ENCODE peak calls at places on chromosomes 3 and 15, in four cellular contexts. U is neural crest cell, E is BJ, L is nephron progenitor cell. T is an unnamed sample.

GRCh38 chr15:27694506-27695077 is 404.5 kb downstream of the OCA2 start:
- DNase-seq in E (no peak), U (no peak), L (no peak), T (no peak)

GRCh38 chr3:80994085-80994665 is 767.3 kb downstream of the GBE1 start:
- DNase-seq in E (no peak), L (no peak), U (no peak), T (no peak)

GRCh38 chr3:1717524-1717923 is 381.1 kb upstream of the CNTN4 start:
- DNase-seq in U (no peak), L (no peak), E (no peak), T (no peak)

GRCh38 chr15:100988874-100989273 is 69.7 kb downstream of the LRRK1 start:
- DNase-seq in U (no peak), E (no peak), L (no peak), T (no peak)

GRCh38 chr3:180250172-180250571 is 213.4 kb upstream of the PEX5L start:
- DNase-seq in E (no peak), L (no peak), U (no peak), T (no peak)

GRCh38 chr3:181998828-181999227 is 287.1 kb downstream of the SOX2 start:
- DNase-seq in U (no peak), E (no peak), L (no peak), T (no peak)

GRCh38 chr3:10549617-10550228 is 44.3 kb upstream of the ATP2B2 start:
- DNase-seq in E (no peak), U (no peak), L (no peak), T (no peak)

GRCh38 chr15:75663931-75664421 is 16.3 kb downstream of the SNX33 start:
- DNase-seq in L (no peak), E (no peak), U (no peak), T (peak; percentile 81)

GRCh38 chr3:66128623-66129022 is 89.9 kb upstream of the MAGI1 start:
- DNase-seq in L (no peak), E (no peak), U (no peak), T (no peak)

GRCh38 chr3:29972594-29972993 is 633.8 kb upstream of the TGFBR2 start:
- DNase-seq in L (no peak), U (no peak), E (peak; percentile 66), T (no peak)

GRCh38 chr3:141368062-141368924 is at the start of gene ZBTB38:
- DNase-seq in E (peak; percentile 81), L (peak; percentile 75), U (peak; percentile 71), T (peak; percentile 85)

GRCh38 chr15:70833897-70834765 is 19.8 kb downstream of the LARP6 start:
- DNase-seq in E (no peak), U (no peak), L (no peak), T (peak; percentile 90)

GRCh38 chr15:92938387-92938786 is 38.3 kb downstream of the CHD2 start:
- DNase-seq in U (no peak), E (no peak), L (no peak), T (no peak)
- TF ChIP-seq CTCF in U (peak; percentile 58), E (peak; percentile 24), L (peak; percentile 32), T (no peak)

GRCh38 chr3:63593779-63594178 is 58.7 kb upstream of the SNTN start:
- DNase-seq in U (no peak), E (no peak), L (no peak), T (no peak)

GRCh38 chr3:63582943-63583500 is 69.5 kb upstream of the SNTN start:
- DNase-seq in E (no peak), U (no peak), L (no peak), T (no peak)

GRCh38 chr3:63585927-63586326 is 66.5 kb upstream of the SNTN start:
- DNase-seq in U (no peak), E (no peak), L (no peak), T (no peak)

DNA sequence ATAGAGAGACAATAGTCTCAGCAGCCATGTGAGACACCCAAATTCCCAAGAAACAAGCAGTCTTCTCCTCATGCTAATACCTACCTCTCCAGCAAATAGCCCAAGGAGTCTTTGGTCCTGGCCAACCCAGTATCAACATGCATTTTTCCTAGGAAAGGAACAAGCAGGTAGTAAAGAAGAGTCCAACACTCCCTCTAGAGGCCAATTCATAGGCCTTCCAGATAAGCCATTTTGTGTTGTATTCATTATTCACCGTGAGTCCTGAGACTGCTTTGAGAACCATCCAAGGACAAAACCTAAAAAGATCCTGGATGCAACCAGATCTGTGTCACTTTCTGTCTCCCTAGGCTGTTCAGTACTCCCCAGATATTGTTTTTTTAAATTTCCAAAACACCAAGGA is 63.6 kb upstream of the SNTN start:
- DNase-seq in U (no peak), L (no peak), E (no peak), T (no peak)
- TF ChIP-seq CTCF in U (peak; percentile 26), L (no peak), E (no peak), T (no peak)

DNA sequence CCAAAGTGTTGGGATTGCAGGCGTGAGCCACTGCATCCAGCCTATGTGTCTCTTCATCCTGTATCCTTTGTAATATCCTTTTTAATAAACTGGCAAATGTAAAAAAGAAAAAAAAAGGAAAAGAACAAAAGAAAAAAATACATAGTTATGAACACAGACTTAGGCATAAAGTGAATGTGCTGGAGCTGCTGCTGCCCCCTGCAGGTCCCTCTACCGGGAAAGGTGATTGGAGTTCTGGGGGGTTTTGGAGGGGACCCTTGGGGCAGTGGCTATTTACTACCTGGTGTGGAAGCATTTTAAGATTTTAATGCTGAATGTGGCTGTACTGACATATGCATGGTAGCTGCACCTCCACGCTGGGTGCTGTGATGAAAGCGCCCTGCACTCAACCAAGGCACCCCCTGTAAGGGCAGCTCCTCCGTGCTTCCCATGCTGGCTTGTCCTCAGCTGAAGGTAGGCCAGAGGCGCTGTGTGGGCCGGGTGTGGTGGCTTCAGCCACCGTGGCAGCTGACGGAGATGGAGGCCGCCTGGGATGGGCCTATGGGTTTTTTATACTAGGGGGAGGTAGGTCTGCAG is 49.9 kb downstream of the RPLP1 start:
- DNase-seq in E (no peak), L (no peak), U (no peak), T (peak; percentile 57)
- TF ChIP-seq CTCF in E (peak; percentile 21), L (no peak), U (peak; percentile 25), T (peak; percentile 31)

GRCh38 chr3:143121240-143122088 is 1.9 kb downstream of the CHST2 start:
- DNase-seq in L (peak; percentile 64), U (peak; percentile 47), E (peak; percentile 11), T (peak; percentile 60)
- TF ChIP-seq CTCF in L (peak; percentile 41), U (peak; percentile 27), E (peak; percentile 87), T (peak; percentile 53)

GRCh38 chr3:58074126-58074715 is 66.0 kb downstream of the FLNB start:
- DNase-seq in E (no peak), L (no peak), U (no peak), T (no peak)

GRCh38 chr3:58072046-58072445 is 63.8 kb downstream of the FLNB start:
- DNase-seq in E (no peak), L (no peak), U (no peak), T (no peak)

GRCh38 chr3:58073315-58074125 is 65.3 kb downstream of the FLNB start:
- DNase-seq in U (no peak), E (no peak), L (no peak), T (no peak)

GRCh38 chr3:58068126-58068809 is 60.0 kb downstream of the FLNB start:
- DNase-seq in E (no peak), L (no peak), U (no peak), T (no peak)

DNA sequence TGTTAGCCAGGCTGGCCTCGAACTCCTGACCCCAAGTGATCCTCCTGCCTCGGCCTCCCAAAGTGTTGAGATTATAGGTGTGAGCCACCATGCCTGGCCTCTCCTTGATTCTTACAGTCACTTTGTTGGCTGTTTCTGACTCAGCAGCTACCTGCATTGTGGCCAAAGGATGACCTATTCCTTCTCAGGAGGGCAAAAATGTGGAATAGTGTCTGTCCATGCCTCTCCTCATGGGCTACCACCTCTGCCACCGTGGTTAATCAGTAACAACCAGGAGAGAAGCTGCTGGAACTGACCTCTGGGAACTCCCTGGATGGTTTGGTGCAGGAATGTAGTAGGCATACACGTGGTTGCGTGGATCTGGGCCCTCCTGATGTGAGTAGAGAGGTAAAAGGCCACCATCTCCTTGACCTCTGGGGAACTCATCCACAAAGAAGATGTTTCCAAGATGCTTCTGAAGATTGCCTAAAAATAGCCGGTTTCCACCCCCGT is 63.3 kb downstream of the FLNB start:
- DNase-seq in U (no peak), L (no peak), E (no peak), T (no peak)
- TF ChIP-seq CTCF in U (no peak), L (no peak), E (no peak), T (no peak)

GRCh38 chr15:72809329-72809728 is 25.8 kb upstream of the ADPGK start:
- DNase-seq in U (no peak), L (no peak), E (no peak), T (no peak)
- TF ChIP-seq CTCF in U (no peak), L (no peak), E (no peak), T (no peak)

DNA sequence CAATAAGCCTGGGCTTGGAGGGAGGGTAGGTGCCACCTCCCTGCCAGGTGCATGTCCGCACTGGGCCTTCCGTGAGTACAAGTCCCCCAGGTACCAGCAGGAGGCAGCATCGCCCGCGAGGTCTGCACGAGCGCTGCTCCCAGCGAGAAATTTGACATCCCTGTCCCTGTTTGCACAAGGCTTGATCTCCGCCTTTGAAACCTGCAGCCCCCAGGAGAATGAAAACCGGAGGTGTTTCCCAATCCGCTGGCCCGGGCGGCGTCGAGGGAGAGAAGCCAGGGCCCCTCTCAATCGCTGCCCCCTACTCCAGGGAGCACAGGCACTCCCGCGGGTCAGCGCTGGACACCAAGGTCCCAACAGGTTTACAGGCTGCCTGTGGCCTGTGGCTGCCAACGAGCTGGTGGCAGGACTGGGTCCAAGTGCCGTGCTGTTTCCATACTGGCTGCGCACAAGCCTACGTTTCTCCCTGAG is 961 bp downstream of the HAPLN3 start:
- DNase-seq in E (no peak), L (peak; percentile 80), U (peak; percentile 57), T (peak; percentile 83)
- TF ChIP-seq CTCF in E (peak; percentile 57), L (peak; percentile 78), U (peak; percentile 79), T (peak; percentile 95)

GRCh38 chr15:74133071-74133702 is 2.8 kb downstream of the ISLR2 start:
- DNase-seq in U (no peak), E (no peak), L (peak; percentile 23), T (peak; percentile 79)

GRCh38 chr15:74136584-74137543 is 6.5 kb downstream of the ISLR2 start:
- DNase-seq in U (no peak), L (no peak), E (no peak), T (no peak)

GRCh38 chr15:74134387-74135027 is 4.1 kb downstream of the ISLR2 start:
- DNase-seq in U (peak; percentile 62), E (no peak), L (peak; percentile 73), T (peak; percentile 83)

GRCh38 chr15:74133703-74134386 is 3.5 kb downstream of the ISLR2 start:
- DNase-seq in L (no peak), E (no peak), U (no peak), T (peak; percentile 70)

DNA sequence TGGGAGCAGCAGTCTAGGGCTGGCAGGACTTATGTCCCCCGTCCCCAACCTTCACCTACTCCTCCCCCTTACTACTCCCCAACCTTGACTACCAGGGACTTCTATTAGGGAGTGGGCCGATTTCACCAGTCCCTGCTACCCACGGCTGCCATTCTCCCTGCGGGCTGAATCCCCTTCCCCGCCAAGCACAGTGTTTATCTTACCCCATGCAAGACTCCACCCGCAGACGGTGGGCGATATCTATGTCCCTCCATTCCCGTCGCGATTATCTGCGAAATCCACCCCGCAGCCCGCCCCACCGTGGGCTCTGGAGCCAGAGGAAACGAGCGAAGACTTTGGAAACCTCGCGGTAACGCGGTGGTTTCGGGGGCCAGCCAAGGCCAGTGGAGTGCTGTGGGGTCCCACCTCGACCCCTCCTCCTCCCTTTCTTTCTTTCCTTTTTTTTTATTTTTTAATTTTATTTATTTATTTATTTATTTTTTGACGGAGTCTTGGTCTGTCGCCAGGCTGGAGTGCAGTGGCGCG is 4.7 kb downstream of the ISLR2 start:
- DNase-seq in E (no peak), U (no peak), L (no peak), T (no peak)
- TF ChIP-seq CTCF in E (no peak), U (no peak), L (no peak), T (no peak)

T was measured in RWPE2.